ENCODE peak calls at places on chromosome 22, in six cellular contexts. K is left colon, C is transverse colon, E is fibroblast of mammary gland, U is brain microvascular endothelial cell, Y is KBM-7. H is an unnamed sample.

GRCh38 chr22:44002324-44002723 is 21.8 kb upstream of the PARVB start:
- DNase-seq in K (no peak), C (no peak), E (no peak), U (no peak), Y (no peak), H (no peak)

GRCh38 chr22:30041881-30042280 is 38.4 kb upstream of the HORMAD2 start:
- DNase-seq in K (no peak), C (no peak), E (no peak), U (no peak), Y (no peak), H (no peak)

GRCh38 chr22:25746012-25746373 is 4.0 kb downstream of the MYO18B start:
- DNase-seq in K (no peak), C (no peak), E (peak; percentile 82), U (no peak), Y (no peak), H (no peak)

GRCh38 chr22:38754247-38755154 is 1.3 kb downstream of the SUN2 start:
- DNase-seq in K (peak; percentile 82), C (peak; percentile 73), E (peak; percentile 57), U (no peak), Y (peak; percentile 74), H (peak; percentile 80)

GRCh38 chr22:29635734-29636357 is 32.4 kb downstream of the NF2 start:
- DNase-seq in K (no peak), C (no peak), E (peak; percentile 71), U (no peak), Y (peak; percentile 51), H (no peak)

GRCh38 chr22:29334696-29335344 is 19.3 kb upstream of the RASL10A start:
- DNase-seq in K (no peak), C (no peak), E (no peak), U (no peak), Y (no peak), H (no peak)

GRCh38 chr22:37045958-37046357 is 5.6 kb upstream of the KCTD17 start:
- DNase-seq in K (no peak), C (no peak), E (peak; percentile 46), U (peak; percentile 44), Y (peak; percentile 64), H (no peak)

GRCh38 chr22:36439481-36440271 is 41.8 kb downstream of the TXN2 start:
- DNase-seq in K (peak; percentile 67), C (peak; percentile 65), E (peak; percentile 95), U (peak; percentile 92), Y (no peak), H (peak; percentile 72)

GRCh38 chr22:20803696-20804324 is 29.9 kb downstream of the SERPIND1 start:
- DNase-seq in K (no peak), C (peak; percentile 35), E (peak; percentile 41), U (peak; percentile 36), Y (peak; percentile 23), H (peak; percentile 57)

GRCh38 chr22:40324468-40325305 is 21.6 kb upstream of the ADSL start:
- DNase-seq in K (no peak), C (peak; percentile 31), E (no peak), U (no peak), Y (no peak), H (peak; percentile 68)

GRCh38 chr22:20963201-20964052 is 3.6 kb upstream of the AIFM3 start:
- DNase-seq in K (no peak), C (no peak), E (no peak), U (no peak), Y (no peak), H (no peak)

GRCh38 chr22:31556627-31557203 is 60.4 kb downstream of the SFI1 start:
- DNase-seq in K (no peak), C (no peak), E (peak; percentile 48), U (peak; percentile 27), Y (peak; percentile 57), H (no peak)

GRCh38 chr22:41565403-41566054 is 4.7 kb downstream of the CSDC2 start:
- DNase-seq in K (no peak), C (peak; percentile 27), E (peak; percentile 85), U (peak; percentile 82), Y (peak; percentile 18), H (peak; percentile 49)

GRCh38 chr22:30198152-30198845 is 48.3 kb downstream of the LIF start:
- DNase-seq in K (no peak), C (no peak), E (peak; percentile 41), U (no peak), Y (no peak), H (no peak)